ENCODE peak calls at places on chromosomes 7 and 10, in nine cellular contexts. I is mesendoderm; D is psoas muscle; V is EH; Y is lower leg skin; G is lung; J is left ventricle myocardium inferior; U is HL-60; M is activated CD4-positive, alpha-beta T cell treated with anti-CD3 and anti-CD28 coated beads for 48 hours. C is an unnamed sample.

GRCh38 chr7:26147030-26147429 is 5.0 kb upstream of the NFE2L3 start:
- DNase-seq in I (no peak), D (no peak), V (peak; percentile 16), Y (peak; percentile 42), G (peak; percentile 71), J (no peak), U (no peak), M (no peak), C (no peak)

GRCh38 chr7:101393865-101394264 is 31.2 kb downstream of the COL26A1 start:
- DNase-seq in I (no peak), D (no peak), V (no peak), Y (no peak), G (no peak), J (no peak), U (no peak), M (no peak), C (no peak)

GRCh38 chr7:90607196-90607595 is 11.1 kb downstream of the CDK14 start:
- DNase-seq in I (peak; percentile 21), D (no peak), V (no peak), Y (no peak), G (no peak), J (no peak), U (no peak), M (no peak), C (no peak)

GRCh38 chr7:142519077-142519789 is 230.0 kb upstream of the PRSS1 start:
- DNase-seq in I (peak; percentile 40), D (no peak), V (peak; percentile 38), Y (no peak), G (no peak), J (no peak), U (no peak), M (no peak), C (no peak)

GRCh38 chr10:89079991-89080390 is 89.4 kb downstream of the FAS start:
- DNase-seq in I (no peak), D (no peak), V (peak; percentile 38), Y (no peak), G (no peak), J (no peak), U (no peak), M (no peak), C (no peak)

GRCh38 chr10:119863951-119864565 is 8.6 kb downstream of the MCMBP start:
- DNase-seq in I (no peak), D (no peak), V (no peak), Y (no peak), G (no peak), J (no peak), U (no peak), M (no peak), C (no peak)

GRCh38 chr10:122293156-122293978 is 22.3 kb downstream of the BTBD16 start:
- DNase-seq in I (no peak), D (no peak), V (no peak), Y (no peak), G (no peak), J (no peak), U (no peak), M (peak; percentile 10), C (no peak)

GRCh38 chr10:18005781-18006456 is 54.2 kb downstream of the SLC39A12 start:
- DNase-seq in I (no peak), D (no peak), V (peak; percentile 78), Y (no peak), G (no peak), J (no peak), U (no peak), M (no peak), C (no peak)

GRCh38 chr10:126872768-126873167 is 32.5 kb upstream of the DOCK1 start:
- DNase-seq in I (peak; percentile 68), D (no peak), V (peak; percentile 28), Y (peak; percentile 56), G (no peak), J (no peak), U (no peak), M (no peak), C (no peak)

GRCh38 chr7:9240016-9240415 is 806.6 kb downstream of the NXPH1 start:
- DNase-seq in I (no peak), D (no peak), V (no peak), Y (no peak), G (no peak), J (no peak), U (no peak), M (no peak), C (no peak)

C was measured in posterior cingulate gyrus.